ENCODE peak calls at places on chromosomes 4 and X, in four cellular contexts. One of them, this sample, is unnamed.

GRCh38 chr4:37546586-37546985 is 139.6 kb downstream of the RELL1 start:
- DNase-seq in cardiac muscle cell: no peak
- DNase-seq in fibroblast of the aortic adventitia: no peak
- DNase-seq in MM.1S: no peak
- DNase-seq in this sample: no peak

GRCh38 chr4:8364848-8365350 is 75.6 kb downstream of the ACOX3 start:
- DNase-seq in fibroblast of the aortic adventitia: no peak
- DNase-seq in MM.1S: no peak
- DNase-seq in cardiac muscle cell: no peak
- DNase-seq in this sample: no peak

GRCh38 chrX:106919932-106920452 is at the start of gene CLDN2:
- DNase-seq in fibroblast of the aortic adventitia: no peak
- DNase-seq in MM.1S: no peak
- DNase-seq in cardiac muscle cell: no peak
- DNase-seq in this sample: no peak

GRCh38 chr4:33924801-33925200 is 2319.5 kb downstream of the ARAP2 start:
- DNase-seq in cardiac muscle cell: no peak
- DNase-seq in MM.1S: no peak
- DNase-seq in fibroblast of the aortic adventitia: peak
- DNase-seq in this sample: no peak

GRCh38 chrX:13938766-13939530 is 90.7 kb downstream of the GEMIN8 start:
- DNase-seq in MM.1S: no peak
- DNase-seq in cardiac muscle cell: no peak
- DNase-seq in fibroblast of the aortic adventitia: no peak
- DNase-seq in this sample: no peak

GRCh38 chrX:140733766-140734342 is 24.3 kb downstream of the LINC00632 start:
- DNase-seq in fibroblast of the aortic adventitia: peak
- DNase-seq in MM.1S: peak
- DNase-seq in cardiac muscle cell: peak
- DNase-seq in this sample: no peak

GRCh38 chrX:114071412-114071811 is 512.5 kb upstream of the HTR2C start:
- DNase-seq in MM.1S: no peak
- DNase-seq in fibroblast of the aortic adventitia: no peak
- DNase-seq in cardiac muscle cell: no peak
- DNase-seq in this sample: no peak

GRCh38 chr4:124152130-124152529 is 560.4 kb downstream of the ANKRD50 start:
- DNase-seq in fibroblast of the aortic adventitia: no peak
- DNase-seq in MM.1S: no peak
- DNase-seq in cardiac muscle cell: no peak
- DNase-seq in this sample: no peak

GRCh38 chr4:6991771-6992557 is 51.2 kb upstream of the TADA2B start:
- DNase-seq in cardiac muscle cell: peak
- DNase-seq in MM.1S: peak
- DNase-seq in fibroblast of the aortic adventitia: peak
- DNase-seq in this sample: peak

GRCh38 chr4:100093091-100093866 is 97.0 kb downstream of the DDIT4L start:
- DNase-seq in MM.1S: peak
- DNase-seq in fibroblast of the aortic adventitia: peak
- DNase-seq in cardiac muscle cell: peak
- DNase-seq in this sample: peak

GRCh38 chr4:38387348-38387747 is 276.7 kb upstream of the KLF3 start:
- DNase-seq in fibroblast of the aortic adventitia: peak
- DNase-seq in MM.1S: no peak
- DNase-seq in cardiac muscle cell: peak
- DNase-seq in this sample: no peak

GRCh38 chrX:7514871-7515599 is 327.9 kb upstream of the VCX start:
- DNase-seq in MM.1S: no peak
- DNase-seq in cardiac muscle cell: no peak
- DNase-seq in fibroblast of the aortic adventitia: no peak
- DNase-seq in this sample: peak

GRCh38 chr4:41320786-41321185 is 64.1 kb downstream of the UCHL1 start:
- DNase-seq in cardiac muscle cell: no peak
- DNase-seq in fibroblast of the aortic adventitia: no peak
- DNase-seq in MM.1S: no peak
- DNase-seq in this sample: no peak

GRCh38 chrX:119685225-119686066 is 7.5 kb downstream of the SEPTIN6 start:
- DNase-seq in cardiac muscle cell: no peak
- DNase-seq in MM.1S: peak
- DNase-seq in fibroblast of the aortic adventitia: no peak
- DNase-seq in this sample: no peak

GRCh38 chrX:69388526-69388925 is 115.6 kb upstream of the NALF2 start:
- DNase-seq in cardiac muscle cell: no peak
- DNase-seq in MM.1S: no peak
- DNase-seq in fibroblast of the aortic adventitia: no peak
- DNase-seq in this sample: no peak

GRCh38 chr4:38128478-38129451 is 168.6 kb downstream of the PTTG2 start:
- DNase-seq in cardiac muscle cell: no peak
- DNase-seq in fibroblast of the aortic adventitia: peak
- DNase-seq in MM.1S: peak
- DNase-seq in this sample: no peak

GRCh38 chrX:112687189-112687691 is 7.5 kb upstream of the LHFPL1 start:
- DNase-seq in fibroblast of the aortic adventitia: peak
- DNase-seq in MM.1S: no peak
- DNase-seq in cardiac muscle cell: peak
- DNase-seq in this sample: no peak

GRCh38 chr4:663438-664428 is 10.3 kb downstream of the ATP5ME start:
- DNase-seq in cardiac muscle cell: peak
- DNase-seq in MM.1S: no peak
- DNase-seq in fibroblast of the aortic adventitia: no peak
- DNase-seq in this sample: no peak
- TF ChIP-seq CTCF in cardiac muscle cell: peak
- TF ChIP-seq CTCF in MM.1S: no peak
- TF ChIP-seq CTCF in fibroblast of the aortic adventitia: no peak
- TF ChIP-seq CTCF in this sample: no peak

GRCh38 chrX:2967584-2967983 is 38.4 kb upstream of the ARSD start:
- DNase-seq in cardiac muscle cell: no peak
- DNase-seq in MM.1S: no peak
- DNase-seq in fibroblast of the aortic adventitia: no peak
- DNase-seq in this sample: no peak
- H3K4me3 ChIP-seq in cardiac muscle cell: no peak
- H3K4me3 ChIP-seq in MM.1S: no peak
- H3K4me3 ChIP-seq in fibroblast of the aortic adventitia: peak
- H3K4me3 ChIP-seq in this sample: no peak

DNA sequence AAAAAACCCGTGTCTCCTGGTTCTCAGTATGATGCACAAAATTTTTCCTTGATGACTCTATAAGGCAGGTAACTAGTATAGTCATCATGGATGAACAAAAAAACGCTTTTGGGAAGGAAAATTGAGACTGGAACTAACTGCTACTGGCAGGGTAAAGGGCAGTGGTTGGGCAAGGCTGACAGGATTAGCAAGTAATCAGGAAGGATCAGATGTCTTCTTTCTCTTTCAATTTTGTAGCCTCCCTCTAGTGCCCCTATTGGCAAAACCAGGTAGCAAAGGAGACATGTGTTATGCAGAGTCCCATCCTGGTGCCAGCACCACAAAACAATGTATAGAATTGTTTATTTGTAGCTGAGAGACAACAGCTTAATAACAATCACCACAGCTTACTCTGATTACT is 12.8 kb upstream of the SLITRK4 start:
- DNase-seq in MM.1S: peak
- DNase-seq in cardiac muscle cell: peak
- DNase-seq in fibroblast of the aortic adventitia: no peak
- DNase-seq in this sample: no peak
- TF ChIP-seq CTCF in MM.1S: peak
- TF ChIP-seq CTCF in cardiac muscle cell: peak
- TF ChIP-seq CTCF in fibroblast of the aortic adventitia: no peak
- TF ChIP-seq CTCF in this sample: peak

GRCh38 chrX:118167361-118167760 is 50.8 kb upstream of the KLHL13 start:
- DNase-seq in fibroblast of the aortic adventitia: no peak
- DNase-seq in MM.1S: no peak
- DNase-seq in cardiac muscle cell: no peak
- DNase-seq in this sample: no peak

GRCh38 chrX:118174516-118174915 is 57.9 kb upstream of the KLHL13 start:
- DNase-seq in fibroblast of the aortic adventitia: peak
- DNase-seq in cardiac muscle cell: no peak
- DNase-seq in MM.1S: no peak
- DNase-seq in this sample: no peak

GRCh38 chrX:118171354-118171753 is 54.7 kb upstream of the KLHL13 start:
- DNase-seq in fibroblast of the aortic adventitia: no peak
- DNase-seq in MM.1S: no peak
- DNase-seq in cardiac muscle cell: no peak
- DNase-seq in this sample: no peak
- H3K4me3 ChIP-seq in fibroblast of the aortic adventitia: no peak
- H3K4me3 ChIP-seq in MM.1S: no peak
- H3K4me3 ChIP-seq in cardiac muscle cell: no peak
- H3K4me3 ChIP-seq in this sample: no peak

GRCh38 chr4:64940698-64941097 is 531.4 kb upstream of the TECRL start:
- DNase-seq in MM.1S: no peak
- DNase-seq in fibroblast of the aortic adventitia: peak
- DNase-seq in cardiac muscle cell: no peak
- DNase-seq in this sample: peak
- TF ChIP-seq CTCF in MM.1S: no peak
- TF ChIP-seq CTCF in fibroblast of the aortic adventitia: no peak
- TF ChIP-seq CTCF in cardiac muscle cell: no peak
- TF ChIP-seq CTCF in this sample: no peak

GRCh38 chrX:135520022-135520552 is 373 bp upstream of the INTS6L start:
- DNase-seq in cardiac muscle cell: peak
- DNase-seq in fibroblast of the aortic adventitia: peak
- DNase-seq in MM.1S: peak
- DNase-seq in this sample: no peak
- H3K4me3 ChIP-seq in cardiac muscle cell: peak
- H3K4me3 ChIP-seq in fibroblast of the aortic adventitia: peak
- H3K4me3 ChIP-seq in MM.1S: peak
- H3K4me3 ChIP-seq in this sample: peak

GRCh38 chr4:62912531-62912930 is 1496.7 kb downstream of the TECRL start:
- DNase-seq in MM.1S: no peak
- DNase-seq in cardiac muscle cell: no peak
- DNase-seq in fibroblast of the aortic adventitia: no peak
- DNase-seq in this sample: no peak
- TF ChIP-seq CTCF in MM.1S: no peak
- TF ChIP-seq CTCF in cardiac muscle cell: no peak
- TF ChIP-seq CTCF in fibroblast of the aortic adventitia: no peak
- TF ChIP-seq CTCF in this sample: no peak

DNA sequence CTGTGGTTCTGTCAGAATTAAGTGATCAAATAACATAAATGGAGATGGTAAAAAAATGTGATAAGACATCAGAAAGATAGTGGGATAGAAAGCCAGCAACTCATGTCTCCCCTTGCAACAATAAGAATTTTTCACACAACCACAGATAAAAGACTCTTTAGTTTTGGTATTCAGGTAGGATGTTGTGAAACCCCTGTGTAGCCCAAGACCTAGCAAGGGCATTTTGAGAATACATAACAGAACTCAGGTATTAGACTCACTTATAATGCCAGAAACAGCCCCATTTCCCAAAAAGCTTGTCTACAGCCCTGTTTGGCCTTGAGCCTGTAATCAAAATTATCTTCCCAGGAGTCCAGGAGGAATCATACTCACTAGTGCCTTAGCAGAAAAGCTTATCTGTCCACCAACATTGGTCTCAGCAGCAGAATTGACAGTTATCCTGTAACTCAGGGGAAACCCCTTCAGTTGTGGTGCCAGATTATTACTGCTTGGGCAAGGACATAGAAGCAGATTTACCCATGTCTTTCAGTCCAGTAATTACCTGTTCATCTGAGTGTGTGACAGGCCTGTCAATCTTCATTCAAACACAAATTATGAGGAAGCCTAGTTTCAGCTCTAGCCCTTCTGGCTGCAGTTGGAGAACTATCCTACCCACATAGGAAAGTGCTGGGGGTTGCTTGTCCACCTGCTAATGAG is 41.0 kb upstream of the UGT2B17 start:
- DNase-seq in MM.1S: no peak
- DNase-seq in fibroblast of the aortic adventitia: no peak
- DNase-seq in cardiac muscle cell: no peak
- DNase-seq in this sample: no peak
- H3K4me3 ChIP-seq in MM.1S: no peak
- H3K4me3 ChIP-seq in fibroblast of the aortic adventitia: no peak
- H3K4me3 ChIP-seq in cardiac muscle cell: no peak
- H3K4me3 ChIP-seq in this sample: no peak

GRCh38 chrX:101617211-101618191 is at the start of gene ARMCX6:
- DNase-seq in fibroblast of the aortic adventitia: peak
- DNase-seq in cardiac muscle cell: peak
- DNase-seq in MM.1S: peak
- DNase-seq in this sample: no peak
- TF ChIP-seq CTCF in fibroblast of the aortic adventitia: peak
- TF ChIP-seq CTCF in cardiac muscle cell: peak
- TF ChIP-seq CTCF in MM.1S: peak
- TF ChIP-seq CTCF in this sample: peak